ENCODE peak calls at places on chromosomes 7 and 10, in six cellular contexts. K is NCI-H2171; U is stimulated activated CD8-positive, alpha-beta memory T cell treated with anti-CD3 and anti-CD28 coated beads, Interleukin-4, amount 100 ng/mL, for 48 hours; O is NCI-H774; Q is NCI-H748 treated with DMSO at 0.1 percent for 48 hours; E is NB4. I is an unnamed sample.

GRCh38 chr10:79404690-79405131 is 40.7 kb downstream of the ZCCHC24 start:
- DNase-seq in E (no peak), K (no peak), Q (no peak), O (no peak), U (no peak), I (no peak)

GRCh38 chr10:124414077-124414476 is 4.6 kb downstream of the OAT start:
- DNase-seq in O (no peak), U (no peak), Q (no peak), K (no peak), E (no peak), I (no peak)

GRCh38 chr7:154953006-154953684 is 49.8 kb downstream of the PAXIP1 start:
- DNase-seq in E (peak; percentile 70), Q (peak; percentile 7), U (peak; percentile 88), O (no peak), K (no peak), I (no peak)

GRCh38 chr10:105875050-105875449 is 1234.0 kb downstream of the SORCS3 start:
- DNase-seq in K (no peak), E (no peak), U (no peak), Q (no peak), O (no peak), I (no peak)

GRCh38 chr7:157603005-157603404 is 266.2 kb downstream of the DNAJB6 start:
- DNase-seq in E (no peak), Q (no peak), O (no peak), K (no peak), U (no peak), I (no peak)

GRCh38 chr7:148501707-148502139 is 88.8 kb upstream of the C7orf33 start:
- DNase-seq in Q (peak; percentile 35), O (peak; percentile 26), U (no peak), K (no peak), E (no peak), I (no peak)

GRCh38 chr7:147607151-147607800 is 983.3 kb upstream of the C7orf33 start:
- DNase-seq in E (no peak), U (no peak), O (no peak), K (no peak), Q (no peak), I (no peak)

GRCh38 chr7:44760034-44760580 is 11.5 kb downstream of the ZMIZ2 start:
- DNase-seq in Q (no peak), O (no peak), E (no peak), K (no peak), U (no peak), I (no peak)

GRCh38 chr10:1107679-1108078 is 51.5 kb downstream of the WDR37 start:
- DNase-seq in U (no peak), O (peak; percentile 49), K (no peak), E (no peak), Q (peak; percentile 54), I (no peak)

GRCh38 chr10:79246209-79246581 is 101.1 kb upstream of the PPIF start:
- DNase-seq in Q (no peak), O (no peak), E (no peak), K (peak; percentile 20), U (no peak), I (no peak)

GRCh38 chr7:142960955-142961512 is 1.1 kb downstream of the KEL start:
- DNase-seq in Q (no peak), U (no peak), E (no peak), K (no peak), O (no peak), I (no peak)

GRCh38 chr10:103235775-103236174 is 9.9 kb upstream of the RPEL1 start:
- DNase-seq in K (no peak), Q (no peak), E (no peak), O (no peak), U (no peak), I (no peak)

GRCh38 chr10:86914734-86915133 is 42.7 kb downstream of the MMRN2 start:
- DNase-seq in U (no peak), Q (no peak), K (no peak), E (no peak), O (no peak), I (no peak)

GRCh38 chr10:100670368-100670767 is 75.0 kb upstream of the PAX2 start:
- DNase-seq in U (no peak), O (no peak), Q (no peak), E (no peak), K (no peak), I (no peak)

GRCh38 chr10:119199231-119199992 is 8.0 kb upstream of the GRK5 start:
- DNase-seq in Q (no peak), U (peak; percentile 53), O (peak; percentile 14), K (peak; percentile 49), E (peak; percentile 86), I (peak; percentile 41)

GRCh38 chr7:131735151-131735550 is 178.7 kb upstream of the PODXL start:
- DNase-seq in E (no peak), U (no peak), K (no peak), O (no peak), Q (no peak), I (no peak)

GRCh38 chr7:112765105-112765504 is 25.1 kb downstream of the TMEM168 start:
- DNase-seq in U (no peak), K (no peak), E (no peak), O (no peak), Q (no peak), I (no peak)

GRCh38 chr7:157406971-157407370 is 70.2 kb downstream of the DNAJB6 start:
- DNase-seq in O (no peak), Q (no peak), U (no peak), K (no peak), E (no peak), I (no peak)

GRCh38 chr7:101172005-101172853 is 6.9 kb upstream of the VGF start:
- DNase-seq in E (no peak), K (peak; percentile 80), Q (no peak), O (peak; percentile 63), U (peak; percentile 29), I (no peak)

GRCh38 chr7:3910041-3910440 is 609.0 kb downstream of the SDK1 start:
- DNase-seq in U (no peak), E (no peak), O (no peak), Q (no peak), K (no peak), I (no peak)

GRCh38 chr7:73427902-73428696 is 5.5 kb upstream of the FZD9 start:
- DNase-seq in E (no peak), Q (no peak), O (no peak), K (no peak), U (no peak), I (no peak)

GRCh38 chr10:116263870-116264269 is 9.1 kb downstream of the GFRA1 start:
- DNase-seq in K (no peak), U (no peak), Q (no peak), E (peak; percentile 13), O (no peak), I (no peak)

GRCh38 chr10:105742184-105742583 is 1101.1 kb downstream of the SORCS3 start:
- DNase-seq in U (no peak), E (peak; percentile 4), Q (no peak), K (no peak), O (no peak), I (no peak)

GRCh38 chr7:100490483-100491191 is 6.9 kb downstream of the NYAP1 start:
- DNase-seq in K (no peak), E (no peak), O (no peak), Q (no peak), U (no peak), I (no peak)

GRCh38 chr10:8289186-8289924 is 234.9 kb downstream of the GATA3 start:
- DNase-seq in K (no peak), O (no peak), U (no peak), E (no peak), Q (no peak), I (no peak)

GRCh38 chr7:66189695-66190503 is 15.2 kb upstream of the TPST1 start:
- DNase-seq in O (no peak), K (no peak), Q (no peak), E (no peak), U (no peak), I (no peak)

GRCh38 chr10:33665512-33665911 is 331.0 kb upstream of the NRP1 start:
- DNase-seq in K (no peak), E (no peak), O (no peak), U (no peak), Q (no peak), I (no peak)

GRCh38 chr10:42932735-42933453 is 144.0 kb upstream of the RET start:
- DNase-seq in E (no peak), K (no peak), O (peak; percentile 10), U (peak; percentile 75), Q (no peak), I (no peak)

GRCh38 chr7:152512711-152513110 is 76.9 kb upstream of the KMT2C start:
- DNase-seq in O (peak; percentile 27), E (peak; percentile 54), U (peak; percentile 24), Q (no peak), K (no peak), I (no peak)

GRCh38 chr10:810351-810846 is 120.9 kb upstream of the DIP2C start:
- DNase-seq in U (no peak), K (no peak), Q (no peak), O (no peak), E (peak; percentile 51), I (no peak)

GRCh38 chr7:103140061-103140460 is 8.8 kb downstream of the NAPEPLD start:
- DNase-seq in Q (no peak), K (no peak), U (no peak), O (no peak), E (no peak), I (no peak)

GRCh38 chr10:111360260-111360925 is 283.6 kb downstream of the ADRA2A start:
- DNase-seq in O (no peak), E (peak; percentile 66), K (no peak), U (no peak), Q (peak; percentile 19), I (peak; percentile 34)

GRCh38 chr7:1922071-1922869 is 252.2 kb downstream of the ELFN1 start:
- DNase-seq in U (peak; percentile 66), Q (no peak), E (peak; percentile 91), O (no peak), K (no peak), I (no peak)

GRCh38 chr10:110437351-110437605 is 60.4 kb upstream of the DUSP5 start:
- DNase-seq in U (no peak), O (no peak), K (no peak), E (no peak), Q (no peak), I (no peak)

GRCh38 chr7:44634839-44635591 is 28.6 kb downstream of the OGDH start:
- DNase-seq in U (no peak), Q (no peak), E (peak; percentile 62), O (no peak), K (no peak), I (no peak)

GRCh38 chr7:43568529-43568928 is 14.4 kb upstream of the STK17A start:
- DNase-seq in U (no peak), O (no peak), K (no peak), Q (no peak), E (no peak), I (no peak)

GRCh38 chr7:46034056-46034768 is 113.1 kb upstream of the IGFBP3 start:
- DNase-seq in O (no peak), E (no peak), Q (no peak), U (no peak), K (no peak), I (no peak)

I was measured in DMS 273 treated with DMSO at 0.1 percent for 48 hours.